ENCODE peak calls at places on chromosomes 12 and 14, in five cellular contexts. F is NCI-H2081; Y is mesendoderm; K is CD4-positive, alpha-beta T cell; H is activated CD4-positive, alpha-beta T cell treated with anti-CD3 and anti-CD28 coated beads, Interleukin-2, amount 50 U/mL, for 1 hour. O is an unnamed sample.

GRCh38 chr12:58750484-58750883 is 169.8 kb downstream of the LRIG3 start:
- DNase-seq in F (no peak), Y (no peak), K (no peak), H (no peak), O (no peak)

GRCh38 chr12:124675881-124676688 is 108.7 kb upstream of the NCOR2 start:
- DNase-seq in F (no peak), Y (no peak), K (no peak), H (no peak), O (no peak)

GRCh38 chr14:30015471-30015870 is 87.8 kb upstream of the PRKD1 start:
- DNase-seq in F (no peak), Y (no peak), K (no peak), H (no peak), O (no peak)

GRCh38 chr12:56994231-56994746 is 12.1 kb downstream of the ZBTB39 start:
- DNase-seq in F (no peak), Y (no peak), K (no peak), H (no peak), O (no peak)

GRCh38 chr14:93379841-93380240 is 32.9 kb downstream of the COX8C start:
- DNase-seq in F (no peak), Y (no peak), K (no peak), H (no peak), O (no peak)

GRCh38 chr12:126727656-126728055 is 1539.3 kb upstream of the TMEM132C start:
- DNase-seq in F (no peak), Y (peak), K (no peak), H (no peak), O (no peak)

GRCh38 chr14:92693998-92694780 is 54.2 kb downstream of the LGMN start:
- DNase-seq in F (peak), Y (no peak), K (no peak), H (no peak), O (no peak)

GRCh38 chr14:105343194-105343593 is 28.6 kb downstream of the PACS2 start:
- DNase-seq in F (peak), Y (no peak), K (no peak), H (no peak), O (no peak)

GRCh38 chr14:92487513-92488133 is 26.0 kb upstream of the RIN3 start:
- DNase-seq in F (no peak), Y (peak), K (no peak), H (no peak), O (no peak)

GRCh38 chr12:1865284-1865866 is 45.0 kb downstream of the LRTM2 start:
- DNase-seq in F (no peak), Y (no peak), K (no peak), H (no peak), O (no peak)

GRCh38 chr12:116534341-116535121 is 24.6 kb upstream of the MAP1LC3B2 start:
- DNase-seq in F (no peak), Y (peak), K (no peak), H (no peak), O (peak)

GRCh38 chr12:111643428-111643826 is 42.3 kb downstream of the BRAP start:
- DNase-seq in F (peak), Y (no peak), K (no peak), H (no peak), O (no peak)

GRCh38 chr12:69284131-69284530 is 44.8 kb downstream of the CPSF6 start:
- DNase-seq in F (peak), Y (peak), K (no peak), H (peak), O (peak)

GRCh38 chr14:21070083-21070609 is at the start of gene ARHGEF40:
- DNase-seq in F (no peak), Y (peak), K (no peak), H (no peak), O (peak)

GRCh38 chr14:91350813-91351507 is 66.7 kb downstream of the CCDC88C start:
- DNase-seq in F (no peak), Y (no peak), K (no peak), H (peak), O (no peak)

GRCh38 chr12:70082997-70083676 is 160.1 kb upstream of the CNOT2 start:
- DNase-seq in F (no peak), Y (no peak), K (no peak), H (no peak), O (no peak)

GRCh38 chr12:11718768-11719253 is 69.3 kb downstream of the ETV6 start:
- DNase-seq in F (no peak), Y (peak), K (no peak), H (no peak), O (no peak)

GRCh38 chr14:105891631-105892452 is 365.5 kb downstream of the TMEM121 start:
- DNase-seq in F (no peak), Y (no peak), K (peak), H (no peak), O (no peak)

O was measured in NCI-H1105.